ENCODE peak calls at places on chromosomes 16 and 17, in five cellular contexts. A, K, M, S and R are unnamed samples.

GRCh38 chr17:48071654-48072053 is 23.5 kb downstream of the NFE2L1 start:
- DNase-seq in A (no peak), K (no peak), M (no peak), S (no peak), R (no peak)

GRCh38 chr16:82259731-82260130 is 89.7 kb upstream of the MPHOSPH6 start:
- DNase-seq in A (no peak), K (no peak), M (no peak), S (no peak), R (no peak)

GRCh38 chr17:18002171-18002570 is 29.5 kb downstream of the DRC3 start:
- DNase-seq in A (peak), K (no peak), M (no peak), S (no peak), R (no peak)

GRCh38 chr17:5592382-5592781 is 8.1 kb upstream of the NLRP1 start:
- DNase-seq in A (peak), K (no peak), M (no peak), S (peak), R (no peak)

GRCh38 chr17:42422412-42422957 is 571 bp downstream of the CAVIN1 start:
- DNase-seq in A (no peak), K (no peak), M (no peak), S (no peak), R (peak)

GRCh38 chr17:50122945-50123344 is 7.0 kb downstream of the SAMD14 start:
- DNase-seq in A (no peak), K (no peak), M (no peak), S (no peak), R (no peak)

GRCh38 chr16:58041628-58041955 is 16.0 kb downstream of the MMP15 start:
- DNase-seq in A (no peak), K (no peak), M (no peak), S (no peak), R (no peak)

GRCh38 chr17:44602390-44602789 is 45.1 kb downstream of the FZD2 start:
- DNase-seq in A (no peak), K (no peak), M (no peak), S (no peak), R (no peak)

GRCh38 chr16:88633684-88634140 is 4.7 kb upstream of the IL17C start:
- DNase-seq in A (peak), K (no peak), M (peak), S (no peak), R (no peak)